ENCODE peak calls at places on chromosome 19, in ten cellular contexts. W, G, I, K, O, C, J, M, P and B are unnamed samples.

GRCh38 chr19:51356159-51356801 is 9.9 kb downstream of the ETFB start:
- DNase-seq in W (no peak), G (no peak), I (no peak), K (no peak), O (no peak), C (no peak), J (no peak), M (no peak), P (no peak), B (no peak)

GRCh38 chr19:17749912-17750317 is 1.4 kb upstream of the FCHO1 start:
- DNase-seq in W (peak), G (no peak), I (no peak), K (no peak), O (no peak), C (no peak), J (peak), M (no peak), P (no peak), B (no peak)

GRCh38 chr19:12833418-12833746 is 997 bp downstream of the RTBDN start:
- DNase-seq in W (no peak), G (no peak), I (no peak), K (no peak), O (no peak), C (no peak), J (no peak), M (no peak), P (no peak), B (no peak)

GRCh38 chr19:9323919-9324583 is at the start of gene ZNF559:
- DNase-seq in W (peak), G (peak), I (peak), K (peak), O (peak), C (peak), J (peak), M (peak), P (peak), B (peak)

GRCh38 chr19:5677597-5677996 is 2.7 kb downstream of the MICOS13 start:
- DNase-seq in W (no peak), G (no peak), I (no peak), K (no peak), O (no peak), C (no peak), J (no peak), M (no peak), P (no peak), B (no peak)

GRCh38 chr19:40836754-40837429 is 13.4 kb downstream of the CYP2A6 start:
- DNase-seq in W (no peak), G (no peak), I (no peak), K (no peak), O (no peak), C (no peak), J (no peak), M (no peak), P (no peak), B (no peak)

GRCh38 chr19:42285988-42286348 is 16.0 kb upstream of the PRR19 start:
- DNase-seq in W (no peak), G (no peak), I (no peak), K (no peak), O (no peak), C (no peak), J (no peak), M (no peak), P (no peak), B (no peak)

GRCh38 chr19:55636723-55637122 is 4.1 kb upstream of the ZNF580 start:
- DNase-seq in W (no peak), G (no peak), I (no peak), K (no peak), O (no peak), C (no peak), J (no peak), M (no peak), P (no peak), B (no peak)

GRCh38 chr19:32691952-32692726 is 518 bp downstream of the NUDT19 start:
- DNase-seq in W (peak), G (no peak), I (peak), K (peak), O (no peak), C (peak), J (peak), M (peak), P (peak), B (peak)

GRCh38 chr19:3899531-3900294 is 19.2 kb downstream of the ATCAY start:
- DNase-seq in W (no peak), G (no peak), I (no peak), K (no peak), O (no peak), C (no peak), J (no peak), M (no peak), P (no peak), B (no peak)

GRCh38 chr19:48918071-48918470 is 15.4 kb upstream of the DHDH start:
- DNase-seq in W (no peak), G (no peak), I (no peak), K (no peak), O (no peak), C (no peak), J (no peak), M (no peak), P (no peak), B (no peak)

GRCh38 chr19:53696951-53697350 is 65.2 kb downstream of the DPRX start:
- DNase-seq in W (no peak), G (no peak), I (peak), K (no peak), O (no peak), C (no peak), J (no peak), M (no peak), P (no peak), B (no peak)

GRCh38 chr19:40962460-40962961 is 28.6 kb upstream of the CYP2B6 start:
- DNase-seq in W (no peak), G (no peak), I (no peak), K (no peak), O (no peak), C (no peak), J (no peak), M (peak), P (no peak), B (no peak)

GRCh38 chr19:49555600-49556411 is 24.6 kb downstream of the NOSIP start:
- DNase-seq in W (peak), G (no peak), I (peak), K (no peak), O (no peak), C (peak), J (no peak), M (no peak), P (no peak), B (peak)

GRCh38 chr19:5677156-5677555 is 3.2 kb downstream of the MICOS13 start:
- DNase-seq in W (no peak), G (no peak), I (no peak), K (no peak), O (no peak), C (no peak), J (no peak), M (no peak), P (no peak), B (no peak)

GRCh38 chr19:47461876-47462275 is 9.8 kb downstream of the SLC8A2 start:
- DNase-seq in W (no peak), G (no peak), I (no peak), K (no peak), O (no peak), C (no peak), J (no peak), M (no peak), P (no peak), B (no peak)

GRCh38 chr19:49390131-49390977 is 2.3 kb downstream of the KASH5 start:
- DNase-seq in W (no peak), G (no peak), I (no peak), K (no peak), O (no peak), C (peak), J (no peak), M (no peak), P (no peak), B (no peak)

GRCh38 chr19:10184636-10185035 is 10.1 kb downstream of the DNMT1 start:
- DNase-seq in W (no peak), G (no peak), I (no peak), K (no peak), O (no peak), C (no peak), J (no peak), M (no peak), P (no peak), B (no peak)

GRCh38 chr19:44010468-44010867 is 7.7 kb downstream of the ZNF230 start:
- DNase-seq in W (no peak), G (no peak), I (no peak), K (no peak), O (no peak), C (no peak), J (no peak), M (no peak), P (no peak), B (no peak)

GRCh38 chr19:3302755-3303154 is 63.6 kb upstream of the NFIC start:
- DNase-seq in W (no peak), G (no peak), I (no peak), K (no peak), O (no peak), C (no peak), J (no peak), M (no peak), P (no peak), B (no peak)

GRCh38 chr19:47447470-47448359 is 24.0 kb downstream of the SLC8A2 start:
- DNase-seq in W (peak), G (peak), I (peak), K (no peak), O (no peak), C (peak), J (no peak), M (peak), P (no peak), B (peak)